ENCODE peak calls at places on chromosomes 1 and 21, in five cellular contexts. P is body of pancreas, N is esophagus squamous epithelium, Y is lower lobe of right lung, V is breast epithelium. Z is an unnamed sample. For H3K36me3, the result is how much of the 10 kb centered on the place peaks cover.

GRCh38 chr1:41483960-41484844 is at the start of gene EDN2:
- DNase-seq in Y (peak), N (no peak), V (peak), P (peak), Z (no peak)

GRCh38 chr1:227899820-227900449 is 47.8 kb downstream of the WNT9A start:
- DNase-seq in Y (peak), N (no peak), P (no peak), V (no peak), Z (peak)

GRCh38 chr1:84757301-84757700 is 67.0 kb upstream of the SSX2IP start:
- DNase-seq in V (no peak), N (no peak), Y (no peak), P (no peak), Z (no peak)

GRCh38 chr1:10178602-10179407 is 31.6 kb upstream of the KIF1B start:
- DNase-seq in V (no peak), P (no peak), N (no peak), Y (no peak), Z (no peak)

GRCh38 chr1:71128060-71128459 is 47.2 kb upstream of the ZRANB2 start:
- DNase-seq in V (no peak), N (no peak), P (no peak), Y (no peak), Z (no peak)

GRCh38 chr21:35150562-35151226 is 101.6 kb upstream of the RUNX1 start:
- DNase-seq in V (no peak), N (no peak), Y (no peak), P (no peak), Z (no peak)

GRCh38 chr1:230267338-230268065 is 158.6 kb downstream of the PGBD5 start:
- DNase-seq in N (no peak), P (peak), Y (no peak), V (no peak), Z (peak)

GRCh38 chr1:226133504-226134123 is 52.9 kb downstream of the ACBD3 start:
- DNase-seq in P (no peak), Y (no peak), N (no peak), V (no peak), Z (no peak)

GRCh38 chr21:25375675-25376074 is 231.6 kb downstream of the MRPL39 start:
- DNase-seq in P (no peak), Y (no peak), N (no peak), V (no peak), Z (no peak)

DNA sequence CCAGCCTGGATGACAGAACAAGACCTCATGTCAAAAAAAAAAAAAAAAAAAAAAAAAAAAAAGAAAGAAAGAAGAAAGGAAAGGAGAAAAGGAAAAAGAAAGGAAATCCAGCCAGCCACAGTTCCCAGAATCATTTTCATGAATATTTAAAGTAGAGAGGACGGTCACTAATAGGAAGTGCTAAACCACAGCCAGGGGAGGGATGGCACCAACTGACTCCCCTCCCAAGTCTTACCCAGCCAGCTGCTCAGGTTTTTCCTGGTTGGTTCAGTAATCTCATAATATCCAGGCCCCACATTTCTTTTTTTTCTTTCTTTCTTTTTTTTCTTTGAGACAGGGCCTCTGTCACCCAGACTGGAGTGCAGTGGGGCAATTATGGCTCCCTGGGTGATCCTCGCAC is 63.9 kb upstream of the AK4 start:
- DNase-seq in P (no peak), N (no peak), Y (no peak), V (no peak), Z (no peak)
- H3K27ac ChIP-seq in P (no peak), N (no peak), Y (no peak), V (no peak), Z (no peak)

GRCh38 chr1:151000408-151000807 is 6.3 kb downstream of the MINDY1 start:
- DNase-seq in P (no peak), Y (no peak), V (no peak), N (no peak), Z (no peak)
- H3K36me3 ChIP-seq in P (under half), Y (half or more), V (under half), N (half or more), Z (under half)

GRCh38 chr21:39720126-39720778 is 24.7 kb upstream of the IGSF5 start:
- DNase-seq in V (no peak), Y (no peak), P (no peak), N (no peak), Z (no peak)
- TF ChIP-seq CTCF in V (no peak), Y (no peak), P (no peak), N (no peak), Z (no peak)

GRCh38 chr1:248834343-248834940 is 3.6 kb upstream of the ZNF672 start:
- DNase-seq in Y (no peak), V (no peak), P (no peak), N (no peak), Z (no peak)

GRCh38 chr1:248839168-248839555 is 1.1 kb downstream of the ZNF672 start:
- DNase-seq in N (no peak), Y (no peak), P (no peak), V (no peak), Z (no peak)

GRCh38 chr1:248838357-248839167 is 538 bp downstream of the ZNF672 start:
- DNase-seq in N (peak), Y (peak), V (peak), P (peak), Z (peak)

GRCh38 chr1:248837794-248838356 is at the start of gene ZNF672:
- DNase-seq in P (peak), Y (peak), V (peak), N (peak), Z (peak)

GRCh38 chr1:248837045-248837793 is 805 bp upstream of the ZNF672 start:
- DNase-seq in P (peak), V (no peak), Y (no peak), N (no peak), Z (no peak)
- H3K27ac ChIP-seq in P (peak), V (peak), Y (peak), N (peak), Z (peak)

DNA sequence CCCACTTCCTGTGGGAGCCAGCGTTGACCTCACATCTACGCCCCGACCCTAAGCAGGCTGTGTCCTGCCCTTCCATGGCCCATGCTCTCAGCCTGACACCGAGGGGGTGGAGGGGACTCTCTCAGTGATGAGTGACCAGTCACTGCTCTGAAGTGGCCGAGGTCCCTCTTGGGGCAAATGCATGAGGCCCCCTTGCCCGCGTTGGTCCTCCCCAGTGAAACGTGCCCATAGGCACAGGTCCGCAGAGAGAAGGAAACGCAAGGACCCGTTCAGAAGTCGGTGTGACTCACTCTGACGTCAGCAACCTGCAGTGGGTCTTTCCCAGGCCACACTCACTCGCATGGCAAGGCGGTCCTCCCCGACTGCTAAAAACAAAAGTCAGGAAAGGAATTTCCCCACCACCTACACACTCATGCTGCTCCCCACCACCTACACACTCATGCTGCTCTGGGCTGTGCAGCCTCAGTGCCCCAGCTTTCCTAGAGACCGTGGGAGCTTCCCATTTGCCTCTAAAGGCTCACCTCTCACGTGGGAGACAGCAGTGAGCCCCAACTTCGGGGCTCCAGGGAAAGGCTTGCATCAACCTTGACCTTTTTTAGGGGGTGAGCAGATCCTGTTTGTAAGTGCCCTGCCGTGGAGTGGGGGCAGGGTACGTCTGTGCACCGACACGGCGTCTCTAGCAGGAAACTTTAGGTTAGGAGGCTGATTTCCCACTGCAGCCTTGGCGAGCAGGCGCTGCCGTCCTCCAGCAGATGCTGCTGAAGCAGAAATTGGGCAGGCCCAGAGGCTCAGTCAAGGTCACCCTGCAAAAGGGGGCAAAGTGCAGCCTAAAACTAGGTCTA is 11.4 kb downstream of the UBASH3A start:
- DNase-seq in Y (no peak), N (no peak), P (peak), V (no peak), Z (no peak)
- H3K36me3 ChIP-seq in Y (under half), N (under half), P (under half), V (under half), Z (under half)

GRCh38 chr1:35557611-35558373 is at the start of gene NCDN:
- DNase-seq in Y (peak), P (peak), V (peak), N (peak), Z (peak)

GRCh38 chr1:35558374-35559316 is 1.0 kb downstream of the NCDN start:
- DNase-seq in P (no peak), N (no peak), Y (no peak), V (no peak), Z (no peak)

GRCh38 chr1:35556494-35557117 is 597 bp downstream of the KIAA0319L start:
- DNase-seq in V (no peak), P (no peak), Y (no peak), N (no peak), Z (no peak)

GRCh38 chr1:35555601-35556477 is 1.4 kb downstream of the KIAA0319L start:
- DNase-seq in V (no peak), N (no peak), P (peak), Y (no peak), Z (no peak)

GRCh38 chr1:35557118-35557610 is at the start of gene KIAA0319L:
- DNase-seq in Y (peak), N (peak), P (peak), V (no peak), Z (peak)
- TF ChIP-seq CTCF in Y (no peak), N (no peak), P (no peak), V (no peak), Z (no peak)

Z was measured in tibial artery.